ENCODE peak calls at places on chromosomes 11 and 22, in four cellular contexts. D, N, C and O are unnamed samples.

GRCh38 chr11:112044961-112045360 is 19.8 kb downstream of the DLAT start:
- DNase-seq in N (peak), C (no peak), D (no peak), O (no peak)

GRCh38 chr22:49992921-49993648 is 19.5 kb downstream of the IL17REL start:
- DNase-seq in D (peak), C (peak), N (peak), O (no peak)

GRCh38 chr11:13698147-13698546 is 29.7 kb downstream of the FAR1 start:
- DNase-seq in D (no peak), N (no peak), C (no peak), O (no peak)

GRCh38 chr11:64250406-64250874 is 890 bp upstream of the PLCB3 start:
- DNase-seq in C (no peak), D (no peak), N (no peak), O (no peak)

GRCh38 chr11:123478352-123478986 is 48.4 kb downstream of the GRAMD1B start:
- DNase-seq in N (peak), D (peak), C (peak), O (no peak)

GRCh38 chr22:20400606-20401375 is 6.8 kb downstream of the ZNF74 start:
- DNase-seq in D (no peak), C (no peak), N (peak), O (no peak)

GRCh38 chr11:47494996-47495855 is 46.3 kb upstream of the RAPSN start:
- DNase-seq in C (no peak), D (no peak), N (no peak), O (no peak)

GRCh38 chr11:73376168-73376802 is at the start of gene RELT:
- DNase-seq in C (peak), D (peak), N (peak), O (peak)

GRCh38 chr11:111357150-111358037 is 21.7 kb downstream of the POU2AF1 start:
- DNase-seq in C (peak), D (no peak), N (no peak), O (no peak)

GRCh38 chr11:125319649-125320048 is 155.1 kb downstream of the PKNOX2 start:
- DNase-seq in D (no peak), C (no peak), N (no peak), O (no peak)

GRCh38 chr22:38107692-38108515 is 2.6 kb downstream of the BAIAP2L2 start:
- DNase-seq in N (no peak), D (peak), C (peak), O (no peak)

GRCh38 chr11:121104223-121104831 is 3.3 kb downstream of the TECTA start:
- DNase-seq in C (no peak), D (no peak), N (peak), O (peak)

GRCh38 chr11:130211144-130211543 is 51.6 kb downstream of the ST14 start:
- DNase-seq in C (no peak), D (no peak), N (no peak), O (peak)

GRCh38 chr11:126496576-126497403 is 141.3 kb downstream of the ST3GAL4 start:
- DNase-seq in C (no peak), N (no peak), D (no peak), O (no peak)

GRCh38 chr22:22872722-22873708 is 14.6 kb upstream of the IGLL5 start:
- DNase-seq in N (peak), D (no peak), C (no peak), O (no peak)

GRCh38 chr11:113468666-113469345 is 6.4 kb downstream of the DRD2 start:
- DNase-seq in N (no peak), C (no peak), D (no peak), O (no peak)

GRCh38 chr22:27210111-27210739 is 552.8 kb downstream of the MIAT start:
- DNase-seq in D (no peak), C (no peak), N (no peak), O (no peak)
- TF ChIP-seq RNF2 in D (no peak), C (no peak), N (no peak), O (no peak)

GRCh38 chr11:128480066-128480465 is 107.3 kb downstream of the ETS1 start:
- DNase-seq in C (no peak), D (no peak), N (no peak), O (no peak)

GRCh38 chr11:128482512-128483191 is 104.7 kb downstream of the ETS1 start:
- DNase-seq in C (no peak), N (no peak), D (no peak), O (no peak)

GRCh38 chr11:128482092-128482491 is 105.3 kb downstream of the ETS1 start:
- DNase-seq in N (no peak), D (no peak), C (no peak), O (no peak)

GRCh38 chr11:128481135-128481534 is 106.2 kb downstream of the ETS1 start:
- DNase-seq in N (no peak), D (no peak), C (no peak), O (no peak)

DNA sequence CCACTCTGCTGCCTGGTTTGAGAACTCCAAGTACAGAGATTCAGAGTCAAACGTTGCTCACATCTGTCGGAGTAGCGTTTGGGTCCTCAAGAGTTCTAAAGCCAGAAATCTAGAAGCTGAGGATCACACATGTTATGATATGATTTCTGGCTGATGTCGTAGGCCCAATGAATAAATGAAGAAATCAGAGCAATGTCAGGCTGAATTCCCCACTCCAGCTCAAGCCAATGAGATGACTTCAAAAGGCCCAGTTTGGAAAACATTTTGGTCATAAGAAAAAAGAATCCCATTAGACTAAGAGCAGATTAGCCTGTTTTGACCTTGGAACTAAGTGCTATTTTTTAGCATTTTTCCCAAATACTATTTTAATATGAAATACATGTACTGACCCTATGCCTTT is 106.7 kb downstream of the ETS1 start:
- DNase-seq in C (no peak), D (no peak), N (no peak), O (no peak)
- TF ChIP-seq RFX5 in C (no peak), D (no peak), N (no peak), O (no peak)

GRCh38 chr11:46369458-46370152 is 11.9 kb upstream of the MDK start:
- DNase-seq in N (peak), D (peak), C (peak), O (peak)
- TF ChIP-seq RNF2 in N (no peak), D (no peak), C (no peak), O (no peak)

DNA sequence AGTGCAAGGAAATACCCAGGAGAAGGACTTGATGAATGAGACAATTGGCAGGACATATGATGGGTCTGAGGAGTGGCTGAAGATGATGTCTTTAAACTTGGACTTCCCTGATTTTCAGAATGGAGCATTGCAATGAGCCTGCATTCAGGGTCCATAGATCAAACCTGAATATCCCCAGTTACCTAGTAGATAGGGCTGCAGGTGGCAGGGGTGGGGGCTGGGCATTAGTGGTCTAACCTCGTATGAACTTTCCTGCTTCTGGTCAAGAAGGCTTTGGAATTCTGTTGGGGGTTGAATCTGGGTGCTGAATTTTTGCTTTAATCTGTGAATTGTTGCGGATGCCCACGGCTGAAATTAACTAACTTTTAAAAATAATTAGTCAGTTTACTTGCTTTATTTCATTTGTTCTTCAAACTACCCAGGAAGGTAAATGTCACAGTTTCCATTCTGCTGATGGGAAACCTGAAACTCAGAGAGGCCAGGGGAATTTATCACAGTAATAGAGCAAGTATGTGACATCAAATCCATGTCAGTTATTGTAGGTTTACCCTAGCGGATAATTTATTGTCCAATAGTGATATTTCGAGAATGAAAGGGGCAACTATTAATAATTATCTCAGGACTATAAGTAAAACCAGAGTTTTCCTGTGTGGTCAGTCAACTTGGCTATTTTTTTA is 37.0 kb upstream of the TMEM123 start:
- DNase-seq in C (peak), N (no peak), D (no peak), O (no peak)
- TF ChIP-seq RFX5 in C (no peak), N (no peak), D (no peak), O (no peak)

GRCh38 chr22:19119949-19120348 is 2.3 kb downstream of the DGCR2 start:
- DNase-seq in N (no peak), D (no peak), C (no peak), O (no peak)

GRCh38 chr22:19122752-19123492 is 710 bp upstream of the DGCR2 start:
- DNase-seq in C (no peak), D (peak), N (no peak), O (no peak)

GRCh38 chr22:19121631-19122142 is 525 bp downstream of the DGCR2 start:
- DNase-seq in C (no peak), D (peak), N (peak), O (no peak)

GRCh38 chr22:19122143-19122751 is at the start of gene DGCR2:
- DNase-seq in C (peak), D (peak), N (peak), O (peak)

DNA sequence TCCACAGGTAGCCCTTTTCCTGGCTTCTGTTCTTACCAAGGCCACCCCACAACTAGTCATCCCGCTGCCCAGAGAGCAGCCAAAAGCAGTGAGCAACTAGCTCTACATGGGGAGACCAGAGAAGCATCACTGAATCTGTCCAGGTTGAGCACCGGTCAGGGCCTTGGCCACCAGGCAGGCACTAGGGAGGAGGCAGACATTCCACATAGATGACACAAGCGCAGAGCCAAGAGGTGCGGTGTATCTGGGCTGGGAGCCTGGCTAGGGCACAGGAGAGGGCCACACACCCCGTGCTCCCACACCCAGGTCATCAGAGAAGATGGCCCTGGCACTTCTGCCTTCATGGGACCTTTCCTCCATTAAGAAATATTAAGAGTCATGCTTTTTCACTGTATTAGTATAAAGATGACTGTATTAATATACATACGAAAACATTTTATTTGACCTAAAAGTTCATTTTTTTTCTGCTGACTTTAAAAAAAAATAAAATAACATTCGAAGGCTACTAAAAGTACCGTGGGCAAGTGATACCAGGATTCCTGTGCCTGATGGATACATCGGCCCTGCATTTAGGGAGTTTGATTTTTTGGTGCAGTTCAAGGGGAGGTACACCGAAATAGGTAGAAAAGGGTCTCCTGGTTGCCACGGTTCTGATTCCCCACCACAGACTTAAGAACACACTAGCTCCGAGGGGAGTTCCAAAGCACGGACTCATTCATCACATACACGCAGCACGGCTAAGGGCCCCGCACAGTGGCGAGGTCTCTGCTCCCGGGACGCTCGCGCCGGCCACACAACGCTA is 1.2 kb downstream of the DGCR2 start:
- DNase-seq in D (peak), C (peak), N (peak), O (no peak)
- TF ChIP-seq RNF2 in D (no peak), C (no peak), N (no peak), O (no peak)

GRCh38 chr11:95078526-95078925 is 11.1 kb upstream of the ENDOD1 start:
- DNase-seq in N (no peak), C (no peak), D (no peak), O (no peak)

GRCh38 chr11:95081010-95081409 is 8.6 kb upstream of the ENDOD1 start:
- DNase-seq in D (no peak), N (no peak), C (no peak), O (no peak)

GRCh38 chr11:95072948-95073347 is 6.2 kb downstream of the SRSF8 start:
- DNase-seq in N (no peak), D (no peak), C (no peak), O (no peak)

GRCh38 chr11:95074806-95075563 is 8.3 kb downstream of the SRSF8 start:
- DNase-seq in N (no peak), C (no peak), D (no peak), O (no peak)

GRCh38 chr11:95076416-95076815 is 9.7 kb downstream of the SRSF8 start:
- DNase-seq in N (no peak), C (no peak), D (no peak), O (no peak)
- TF ChIP-seq RFX5 in N (no peak), C (no peak), D (no peak), O (no peak)

GRCh38 chr11:117271208-117271607 is 19.9 kb upstream of the BACE1-AS start:
- DNase-seq in N (no peak), D (no peak), C (peak), O (no peak)
- TF ChIP-seq RNF2 in N (no peak), D (no peak), C (no peak), O (no peak)